ENCODE peak calls at places on chromosomes 7 and 10, in six cellular contexts. One of them, this sample, is unnamed.
A peak's percentile ranks its signal among the peaks of the same experiment; 100 is the strongest.

GRCh38 chr7:47496064-47496665 is 85.7 kb downstream of the TNS3 start:
- DNase-seq in AG04450: no peak
- DNase-seq in activated CD4-positive, alpha-beta T cell treated with anti-CD3 and anti-CD28 coated beads, Interleukin-2, amount 50 U/mL, for 24 hours: no peak
- DNase-seq in EH: no peak
- DNase-seq in NCI-H82: peak; percentile 83
- DNase-seq in globus pallidus: no peak
- DNase-seq in this sample: peak; percentile 75

GRCh38 chr7:113374924-113375323 is 256.6 kb upstream of the SMIM30 start:
- DNase-seq in NCI-H82: peak; percentile 36
- DNase-seq in globus pallidus: no peak
- DNase-seq in activated CD4-positive, alpha-beta T cell treated with anti-CD3 and anti-CD28 coated beads, Interleukin-2, amount 50 U/mL, for 24 hours: no peak
- DNase-seq in AG04450: no peak
- DNase-seq in EH: no peak
- DNase-seq in this sample: peak; percentile 79

GRCh38 chr7:79876769-79877362 is 257.8 kb upstream of the GNAI1 start:
- DNase-seq in NCI-H82: no peak
- DNase-seq in globus pallidus: no peak
- DNase-seq in activated CD4-positive, alpha-beta T cell treated with anti-CD3 and anti-CD28 coated beads, Interleukin-2, amount 50 U/mL, for 24 hours: no peak
- DNase-seq in EH: peak; percentile 98
- DNase-seq in AG04450: peak; percentile 92
- DNase-seq in this sample: peak; percentile 7

GRCh38 chr10:72292223-72292691 is 18.5 kb downstream of the DDIT4 start:
- DNase-seq in AG04450: no peak
- DNase-seq in activated CD4-positive, alpha-beta T cell treated with anti-CD3 and anti-CD28 coated beads, Interleukin-2, amount 50 U/mL, for 24 hours: no peak
- DNase-seq in NCI-H82: no peak
- DNase-seq in globus pallidus: no peak
- DNase-seq in EH: no peak
- DNase-seq in this sample: no peak

GRCh38 chr10:53487019-53487983 is 714.7 kb upstream of the MBL2 start:
- DNase-seq in EH: no peak
- DNase-seq in globus pallidus: no peak
- DNase-seq in AG04450: no peak
- DNase-seq in NCI-H82: no peak
- DNase-seq in activated CD4-positive, alpha-beta T cell treated with anti-CD3 and anti-CD28 coated beads, Interleukin-2, amount 50 U/mL, for 24 hours: no peak
- DNase-seq in this sample: no peak

GRCh38 chr7:44882899-44883298 is 2.4 kb downstream of the PURB start:
- DNase-seq in globus pallidus: no peak
- DNase-seq in NCI-H82: no peak
- DNase-seq in activated CD4-positive, alpha-beta T cell treated with anti-CD3 and anti-CD28 coated beads, Interleukin-2, amount 50 U/mL, for 24 hours: no peak
- DNase-seq in EH: peak; percentile 35
- DNase-seq in AG04450: no peak
- DNase-seq in this sample: no peak

GRCh38 chr7:63925626-63926460 is 72.8 kb upstream of the ZNF722 start:
- DNase-seq in NCI-H82: peak; percentile 95
- DNase-seq in globus pallidus: peak; percentile 97
- DNase-seq in AG04450: no peak
- DNase-seq in activated CD4-positive, alpha-beta T cell treated with anti-CD3 and anti-CD28 coated beads, Interleukin-2, amount 50 U/mL, for 24 hours: peak; percentile 68
- DNase-seq in EH: no peak
- DNase-seq in this sample: peak; percentile 88

GRCh38 chr10:129531195-129531968 is 64.3 kb downstream of the MGMT start:
- DNase-seq in globus pallidus: no peak
- DNase-seq in NCI-H82: no peak
- DNase-seq in EH: peak; percentile 71
- DNase-seq in AG04450: peak; percentile 8
- DNase-seq in activated CD4-positive, alpha-beta T cell treated with anti-CD3 and anti-CD28 coated beads, Interleukin-2, amount 50 U/mL, for 24 hours: no peak
- DNase-seq in this sample: no peak

GRCh38 chr7:24192053-24192452 is 91.9 kb upstream of the NPY start:
- DNase-seq in AG04450: peak; percentile 72
- DNase-seq in activated CD4-positive, alpha-beta T cell treated with anti-CD3 and anti-CD28 coated beads, Interleukin-2, amount 50 U/mL, for 24 hours: no peak
- DNase-seq in EH: peak; percentile 42
- DNase-seq in NCI-H82: no peak
- DNase-seq in globus pallidus: no peak
- DNase-seq in this sample: no peak

GRCh38 chr7:128835790-128836641 is 5.8 kb downstream of the FLNC start:
- DNase-seq in EH: peak; percentile 65
- DNase-seq in AG04450: no peak
- DNase-seq in activated CD4-positive, alpha-beta T cell treated with anti-CD3 and anti-CD28 coated beads, Interleukin-2, amount 50 U/mL, for 24 hours: no peak
- DNase-seq in NCI-H82: no peak
- DNase-seq in globus pallidus: peak; percentile 76
- DNase-seq in this sample: no peak

This sample was measured in NCI-H524.